ENCODE peak calls at places on chromosomes 6 and 20, in five cellular contexts. One of them, this sample, is unnamed.

GRCh38 chr20:3751664-3752385 is 15.7 kb downstream of the ADISSP start:
- DNase-seq in uterus: no peak
- DNase-seq in A549: no peak
- DNase-seq in GM23248: no peak
- DNase-seq in thyroid gland: peak; percentile 63
- DNase-seq in this sample: no peak

GRCh38 chr6:5513393-5513792 is 252.1 kb downstream of the FARS2 start:
- DNase-seq in uterus: no peak
- DNase-seq in A549: no peak
- DNase-seq in GM23248: no peak
- DNase-seq in thyroid gland: no peak
- DNase-seq in this sample: no peak

GRCh38 chr6:27668442-27669275 is 195.8 kb upstream of the ZNF184 start:
- DNase-seq in uterus: peak; percentile 46
- DNase-seq in A549: no peak
- DNase-seq in GM23248: peak; percentile 74
- DNase-seq in thyroid gland: no peak
- DNase-seq in this sample: peak; percentile 85

GRCh38 chr20:41696428-41696827 is 78.3 kb upstream of the CHD6 start:
- DNase-seq in uterus: no peak
- DNase-seq in A549: no peak
- DNase-seq in GM23248: peak; percentile 36
- DNase-seq in thyroid gland: no peak
- DNase-seq in this sample: no peak

GRCh38 chr6:108432792-108433191 is 127.9 kb upstream of the FOXO3 start:
- DNase-seq in uterus: no peak
- DNase-seq in A549: no peak
- DNase-seq in GM23248: no peak
- DNase-seq in thyroid gland: no peak
- DNase-seq in this sample: peak; percentile 32

GRCh38 chr6:87759491-87760010 is 57.5 kb upstream of the AKIRIN2 start:
- DNase-seq in uterus: no peak
- DNase-seq in A549: no peak
- DNase-seq in GM23248: no peak
- DNase-seq in thyroid gland: no peak
- DNase-seq in this sample: no peak

GRCh38 chr6:18720075-18720474 is 332.9 kb downstream of the RNF144B start:
- DNase-seq in uterus: no peak
- DNase-seq in A549: no peak
- DNase-seq in GM23248: no peak
- DNase-seq in thyroid gland: no peak
- DNase-seq in this sample: no peak

GRCh38 chr6:104705916-104706442 is 153.7 kb downstream of the HACE1 start:
- DNase-seq in uterus: no peak
- DNase-seq in A549: no peak
- DNase-seq in GM23248: no peak
- DNase-seq in thyroid gland: no peak
- DNase-seq in this sample: no peak

GRCh38 chr6:138454976-138455706 is 44.2 kb downstream of the NHSL1 start:
- DNase-seq in uterus: no peak
- DNase-seq in A549: peak; percentile 8
- DNase-seq in GM23248: peak; percentile 32
- DNase-seq in thyroid gland: no peak
- DNase-seq in this sample: peak; percentile 27

GRCh38 chr6:4561773-4562172 is 214.4 kb upstream of the CDYL start:
- DNase-seq in uterus: no peak
- DNase-seq in A549: no peak
- DNase-seq in GM23248: no peak
- DNase-seq in thyroid gland: no peak
- DNase-seq in this sample: no peak

GRCh38 chr6:45156075-45156474 is 172.1 kb upstream of the RUNX2 start:
- DNase-seq in uterus: no peak
- DNase-seq in A549: no peak
- DNase-seq in GM23248: no peak
- DNase-seq in thyroid gland: no peak
- DNase-seq in this sample: no peak

GRCh38 chr6:169454204-169454871 is 200.7 kb upstream of the THBS2 start:
- DNase-seq in uterus: peak; percentile 76
- DNase-seq in A549: no peak
- DNase-seq in GM23248: peak; percentile 94
- DNase-seq in thyroid gland: no peak
- DNase-seq in this sample: no peak

GRCh38 chr20:35360033-35360432 is 51.7 kb downstream of the UQCC1 start:
- DNase-seq in uterus: no peak
- DNase-seq in A549: no peak
- DNase-seq in GM23248: peak; percentile 7
- DNase-seq in thyroid gland: no peak
- DNase-seq in this sample: no peak

GRCh38 chr20:46998497-46999190 is 104.0 kb downstream of the EYA2 start:
- DNase-seq in uterus: no peak
- DNase-seq in A549: no peak
- DNase-seq in GM23248: no peak
- DNase-seq in thyroid gland: peak; percentile 79
- DNase-seq in this sample: no peak

GRCh38 chr6:65671922-65672321 is 35.1 kb downstream of the EYS start:
- DNase-seq in uterus: no peak
- DNase-seq in A549: no peak
- DNase-seq in GM23248: no peak
- DNase-seq in thyroid gland: no peak
- DNase-seq in this sample: no peak

GRCh38 chr6:121837545-121838229 is 402.2 kb downstream of the GJA1 start:
- DNase-seq in uterus: no peak
- DNase-seq in A549: no peak
- DNase-seq in GM23248: no peak
- DNase-seq in thyroid gland: no peak
- DNase-seq in this sample: no peak

GRCh38 chr20:22339091-22339881 is 245.1 kb downstream of the FOXA2 start:
- DNase-seq in uterus: no peak
- DNase-seq in A549: peak; percentile 60
- DNase-seq in GM23248: peak; percentile 73
- DNase-seq in thyroid gland: peak; percentile 37
- DNase-seq in this sample: peak; percentile 58

GRCh38 chr6:85078071-85078470 is 313.7 kb upstream of the TBX18 start:
- DNase-seq in uterus: no peak
- DNase-seq in A549: peak; percentile 4
- DNase-seq in GM23248: peak; percentile 96
- DNase-seq in thyroid gland: no peak
- DNase-seq in this sample: no peak

GRCh38 chr6:104766601-104767000 is 93.1 kb downstream of the HACE1 start:
- DNase-seq in uterus: no peak
- DNase-seq in A549: no peak
- DNase-seq in GM23248: no peak
- DNase-seq in thyroid gland: no peak
- DNase-seq in this sample: peak; percentile 11

GRCh38 chr6:45148711-45149341 is 179.3 kb upstream of the RUNX2 start:
- DNase-seq in uterus: no peak
- DNase-seq in A549: no peak
- DNase-seq in GM23248: peak; percentile 75
- DNase-seq in thyroid gland: no peak
- DNase-seq in this sample: no peak

GRCh38 chr6:167151648-167152047 is 6.1 kb downstream of the GPR31 start:
- DNase-seq in uterus: no peak
- DNase-seq in A549: no peak
- DNase-seq in GM23248: no peak
- DNase-seq in thyroid gland: no peak
- DNase-seq in this sample: no peak

GRCh38 chr20:3854462-3854870 is 7.8 kb downstream of the MAVS start:
- DNase-seq in uterus: no peak
- DNase-seq in A549: no peak
- DNase-seq in GM23248: no peak
- DNase-seq in thyroid gland: no peak
- DNase-seq in this sample: no peak

GRCh38 chr6:16045238-16045637 is 83.6 kb upstream of the MYLIP start:
- DNase-seq in uterus: no peak
- DNase-seq in A549: no peak
- DNase-seq in GM23248: no peak
- DNase-seq in thyroid gland: no peak
- DNase-seq in this sample: no peak

GRCh38 chr6:5553767-5554166 is 292.5 kb downstream of the FARS2 start:
- DNase-seq in uterus: no peak
- DNase-seq in A549: no peak
- DNase-seq in GM23248: no peak
- DNase-seq in thyroid gland: no peak
- DNase-seq in this sample: no peak

GRCh38 chr6:29527564-29527963 is 32.0 kb downstream of the UBD start:
- DNase-seq in uterus: no peak
- DNase-seq in A549: no peak
- DNase-seq in GM23248: no peak
- DNase-seq in thyroid gland: no peak
- DNase-seq in this sample: no peak

GRCh38 chr6:132063204-132063603 is 112.0 kb upstream of the CCN2 start:
- DNase-seq in uterus: no peak
- DNase-seq in A549: no peak
- DNase-seq in GM23248: peak; percentile 37
- DNase-seq in thyroid gland: no peak
- DNase-seq in this sample: no peak

GRCh38 chr6:131721161-131721560 is 10.3 kb upstream of the CTAGE9 start:
- DNase-seq in uterus: no peak
- DNase-seq in A549: no peak
- DNase-seq in GM23248: no peak
- DNase-seq in thyroid gland: no peak
- DNase-seq in this sample: no peak

GRCh38 chr20:43748274-43748673 is 21.5 kb upstream of the GTSF1L start:
- DNase-seq in uterus: no peak
- DNase-seq in A549: no peak
- DNase-seq in GM23248: peak; percentile 44
- DNase-seq in thyroid gland: no peak
- DNase-seq in this sample: no peak

GRCh38 chr20:61942526-61942925 is 123.2 kb downstream of the TAF4 start:
- DNase-seq in uterus: no peak
- DNase-seq in A549: no peak
- DNase-seq in GM23248: no peak
- DNase-seq in thyroid gland: no peak
- DNase-seq in this sample: peak; percentile 6

GRCh38 chr20:57049298-57049697 is 217.1 kb downstream of the BMP7 start:
- DNase-seq in uterus: no peak
- DNase-seq in A549: no peak
- DNase-seq in GM23248: no peak
- DNase-seq in thyroid gland: no peak
- DNase-seq in this sample: no peak

GRCh38 chr6:129493396-129493902 is 216.5 kb downstream of the ARHGAP18 start:
- DNase-seq in uterus: no peak
- DNase-seq in A549: no peak
- DNase-seq in GM23248: peak; percentile 75
- DNase-seq in thyroid gland: no peak
- DNase-seq in this sample: no peak

GRCh38 chr6:31473780-31474725 is 23.9 kb upstream of the MICB start:
- DNase-seq in uterus: no peak
- DNase-seq in A549: no peak
- DNase-seq in GM23248: peak; percentile 70
- DNase-seq in thyroid gland: no peak
- DNase-seq in this sample: no peak

GRCh38 chr20:57429579-57430202 is 38.5 kb downstream of the RBM38 start:
- DNase-seq in uterus: no peak
- DNase-seq in A549: no peak
- DNase-seq in GM23248: peak; percentile 74
- DNase-seq in thyroid gland: no peak
- DNase-seq in this sample: no peak

DNA sequence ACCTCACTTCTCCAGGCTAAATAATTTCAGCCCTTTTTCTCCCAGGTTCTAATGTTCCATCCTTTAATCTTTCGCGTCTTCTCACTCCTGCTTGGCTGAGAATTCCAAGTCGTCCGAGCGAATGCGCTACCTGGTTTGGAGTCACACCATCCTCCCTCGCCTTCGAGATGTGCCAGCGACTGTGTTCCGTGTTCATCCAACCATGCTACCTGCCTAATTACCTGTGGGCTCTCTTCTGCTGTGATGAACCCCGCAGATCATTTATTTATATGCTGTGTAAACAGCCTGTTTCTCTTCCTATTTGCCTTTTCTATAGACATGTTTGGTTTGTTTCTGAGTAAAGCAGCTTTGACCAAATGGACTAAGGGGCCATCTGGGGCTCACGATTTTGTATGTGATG is 83.5 kb upstream of the TMEM181 start:
- DNase-seq in uterus: no peak
- DNase-seq in A549: no peak
- DNase-seq in GM23248: no peak
- DNase-seq in thyroid gland: no peak
- DNase-seq in this sample: no peak
- H3K4me3 ChIP-seq in uterus: no peak overlapping the region
- H3K4me3 ChIP-seq in A549: no peak overlapping the region
- H3K4me3 ChIP-seq in GM23248: no peak overlapping the region
- H3K4me3 ChIP-seq in thyroid gland: no peak overlapping the region
- H3K4me3 ChIP-seq in this sample: no peak overlapping the region

GRCh38 chr6:74742793-74743508 is 462.9 kb downstream of the COL12A1 start:
- DNase-seq in uterus: no peak
- DNase-seq in A549: no peak
- DNase-seq in GM23248: no peak
- DNase-seq in thyroid gland: no peak
- DNase-seq in this sample: no peak
- H3K9me3 ChIP-seq in uterus: no peaks in the 10 kb centered on the region
- H3K9me3 ChIP-seq in A549: no peaks in the 10 kb centered on the region
- H3K9me3 ChIP-seq in GM23248: no peaks in the 10 kb centered on the region
- H3K9me3 ChIP-seq in thyroid gland: no peaks in the 10 kb centered on the region
- H3K9me3 ChIP-seq in this sample: no peaks in the 10 kb centered on the region

GRCh38 chr6:68746376-68746775 is 111.3 kb downstream of the ADGRB3 start:
- DNase-seq in uterus: no peak
- DNase-seq in A549: no peak
- DNase-seq in GM23248: no peak
- DNase-seq in thyroid gland: no peak
- DNase-seq in this sample: no peak
- H3K4me3 ChIP-seq in uterus: no peak overlapping the region
- H3K4me3 ChIP-seq in A549: no peak overlapping the region
- H3K4me3 ChIP-seq in GM23248: no peak overlapping the region
- H3K4me3 ChIP-seq in thyroid gland: no peak overlapping the region
- H3K4me3 ChIP-seq in this sample: no peak overlapping the region

GRCh38 chr6:13673825-13674444 is 37.7 kb downstream of the RANBP9 start:
- DNase-seq in uterus: no peak
- DNase-seq in A549: no peak
- DNase-seq in GM23248: no peak
- DNase-seq in thyroid gland: no peak
- DNase-seq in this sample: no peak
- H3K9me3 ChIP-seq in uterus: peaks cover 4% of the 10 kb centered on the region
- H3K9me3 ChIP-seq in A549: peaks cover 3% of the 10 kb centered on the region
- H3K9me3 ChIP-seq in GM23248: no peaks in the 10 kb centered on the region
- H3K9me3 ChIP-seq in thyroid gland: no peaks in the 10 kb centered on the region
- H3K9me3 ChIP-seq in this sample: no peaks in the 10 kb centered on the region

GRCh38 chr6:871503-871902 is 178.6 kb upstream of the EXOC2 start:
- DNase-seq in uterus: no peak
- DNase-seq in A549: no peak
- DNase-seq in GM23248: no peak
- DNase-seq in thyroid gland: no peak
- DNase-seq in this sample: no peak
- H3K4me3 ChIP-seq in uterus: no peak overlapping the region
- H3K4me3 ChIP-seq in A549: no peak overlapping the region
- H3K4me3 ChIP-seq in GM23248: no peak overlapping the region
- H3K4me3 ChIP-seq in thyroid gland: no peak overlapping the region
- H3K4me3 ChIP-seq in this sample: no peak overlapping the region

This sample was measured in HAP-1.